ENCODE peak calls at places on chromosome 16, in nine cellular contexts. One of them, this sample, is unnamed.

GRCh38 chr16:77918792-77919707 is 103.3 kb upstream of the CLEC3A start:
- DNase-seq in prostate gland: no peak
- DNase-seq in stimulated activated CD8-positive, alpha-beta memory T cell treated with anti-CD3 and anti-CD28 coated beads, Interleukin-4, amount 100 ng/mL, for 24 hours: no peak
- DNase-seq in GM06990: no peak
- DNase-seq in IMR-90: peak
- DNase-seq in activated CD4-positive, alpha-beta memory T cell treated with anti-CD3 and anti-CD28 coated beads, Interleukin-2, amount 10 ng/mL, durations not matched to agents 7 days and 5 days: no peak
- DNase-seq in astrocyte of the cerebellum: peak
- DNase-seq in head of caudate nucleus: no peak
- DNase-seq in right lobe of liver: no peak
- DNase-seq in this sample: no peak

GRCh38 chr16:1216681-1217400 is 8.2 kb downstream of the TPSG1 start:
- DNase-seq in prostate gland: no peak
- DNase-seq in stimulated activated CD8-positive, alpha-beta memory T cell treated with anti-CD3 and anti-CD28 coated beads, Interleukin-4, amount 100 ng/mL, for 24 hours: no peak
- DNase-seq in GM06990: no peak
- DNase-seq in IMR-90: no peak
- DNase-seq in activated CD4-positive, alpha-beta memory T cell treated with anti-CD3 and anti-CD28 coated beads, Interleukin-2, amount 10 ng/mL, durations not matched to agents 7 days and 5 days: no peak
- DNase-seq in astrocyte of the cerebellum: no peak
- DNase-seq in head of caudate nucleus: peak
- DNase-seq in right lobe of liver: no peak
- DNase-seq in this sample: no peak

GRCh38 chr16:23464196-23464595 is 11.2 kb upstream of the COG7 start:
- DNase-seq in prostate gland: no peak
- DNase-seq in stimulated activated CD8-positive, alpha-beta memory T cell treated with anti-CD3 and anti-CD28 coated beads, Interleukin-4, amount 100 ng/mL, for 24 hours: no peak
- DNase-seq in GM06990: no peak
- DNase-seq in IMR-90: no peak
- DNase-seq in activated CD4-positive, alpha-beta memory T cell treated with anti-CD3 and anti-CD28 coated beads, Interleukin-2, amount 10 ng/mL, durations not matched to agents 7 days and 5 days: no peak
- DNase-seq in astrocyte of the cerebellum: no peak
- DNase-seq in head of caudate nucleus: no peak
- DNase-seq in right lobe of liver: no peak
- DNase-seq in this sample: no peak

GRCh38 chr16:87581867-87582220 is 20.5 kb upstream of the JPH3 start:
- DNase-seq in prostate gland: peak
- DNase-seq in stimulated activated CD8-positive, alpha-beta memory T cell treated with anti-CD3 and anti-CD28 coated beads, Interleukin-4, amount 100 ng/mL, for 24 hours: no peak
- DNase-seq in GM06990: no peak
- DNase-seq in IMR-90: peak
- DNase-seq in activated CD4-positive, alpha-beta memory T cell treated with anti-CD3 and anti-CD28 coated beads, Interleukin-2, amount 10 ng/mL, durations not matched to agents 7 days and 5 days: no peak
- DNase-seq in astrocyte of the cerebellum: peak
- DNase-seq in head of caudate nucleus: no peak
- DNase-seq in right lobe of liver: peak
- DNase-seq in this sample: no peak

GRCh38 chr16:24508614-24509013 is 30.8 kb upstream of the RBBP6 start:
- DNase-seq in prostate gland: no peak
- DNase-seq in stimulated activated CD8-positive, alpha-beta memory T cell treated with anti-CD3 and anti-CD28 coated beads, Interleukin-4, amount 100 ng/mL, for 24 hours: no peak
- DNase-seq in GM06990: no peak
- DNase-seq in IMR-90: peak
- DNase-seq in activated CD4-positive, alpha-beta memory T cell treated with anti-CD3 and anti-CD28 coated beads, Interleukin-2, amount 10 ng/mL, durations not matched to agents 7 days and 5 days: no peak
- DNase-seq in astrocyte of the cerebellum: no peak
- DNase-seq in head of caudate nucleus: no peak
- DNase-seq in right lobe of liver: no peak
- DNase-seq in this sample: no peak

GRCh38 chr16:56451753-56452689 is 667 bp downstream of the OGFOD1 start:
- DNase-seq in prostate gland: peak
- DNase-seq in stimulated activated CD8-positive, alpha-beta memory T cell treated with anti-CD3 and anti-CD28 coated beads, Interleukin-4, amount 100 ng/mL, for 24 hours: peak
- DNase-seq in GM06990: no peak
- DNase-seq in IMR-90: peak
- DNase-seq in activated CD4-positive, alpha-beta memory T cell treated with anti-CD3 and anti-CD28 coated beads, Interleukin-2, amount 10 ng/mL, durations not matched to agents 7 days and 5 days: peak
- DNase-seq in astrocyte of the cerebellum: no peak
- DNase-seq in head of caudate nucleus: no peak
- DNase-seq in right lobe of liver: peak
- DNase-seq in this sample: peak

GRCh38 chr16:89050868-89051311 is 42.8 kb upstream of the ACSF3 start:
- DNase-seq in prostate gland: no peak
- DNase-seq in stimulated activated CD8-positive, alpha-beta memory T cell treated with anti-CD3 and anti-CD28 coated beads, Interleukin-4, amount 100 ng/mL, for 24 hours: no peak
- DNase-seq in GM06990: no peak
- DNase-seq in IMR-90: no peak
- DNase-seq in activated CD4-positive, alpha-beta memory T cell treated with anti-CD3 and anti-CD28 coated beads, Interleukin-2, amount 10 ng/mL, durations not matched to agents 7 days and 5 days: no peak
- DNase-seq in astrocyte of the cerebellum: no peak
- DNase-seq in head of caudate nucleus: no peak
- DNase-seq in right lobe of liver: no peak
- DNase-seq in this sample: no peak

GRCh38 chr16:87951550-87952538 is 610 bp downstream of the BANP start:
- DNase-seq in prostate gland: no peak
- DNase-seq in stimulated activated CD8-positive, alpha-beta memory T cell treated with anti-CD3 and anti-CD28 coated beads, Interleukin-4, amount 100 ng/mL, for 24 hours: no peak
- DNase-seq in GM06990: peak
- DNase-seq in IMR-90: no peak
- DNase-seq in activated CD4-positive, alpha-beta memory T cell treated with anti-CD3 and anti-CD28 coated beads, Interleukin-2, amount 10 ng/mL, durations not matched to agents 7 days and 5 days: no peak
- DNase-seq in astrocyte of the cerebellum: no peak
- DNase-seq in head of caudate nucleus: peak
- DNase-seq in right lobe of liver: peak
- DNase-seq in this sample: peak

GRCh38 chr16:59330030-59330670 is 596.0 kb upstream of the GOT2 start:
- DNase-seq in prostate gland: no peak
- DNase-seq in stimulated activated CD8-positive, alpha-beta memory T cell treated with anti-CD3 and anti-CD28 coated beads, Interleukin-4, amount 100 ng/mL, for 24 hours: no peak
- DNase-seq in GM06990: no peak
- DNase-seq in IMR-90: peak
- DNase-seq in activated CD4-positive, alpha-beta memory T cell treated with anti-CD3 and anti-CD28 coated beads, Interleukin-2, amount 10 ng/mL, durations not matched to agents 7 days and 5 days: no peak
- DNase-seq in astrocyte of the cerebellum: no peak
- DNase-seq in head of caudate nucleus: no peak
- DNase-seq in right lobe of liver: no peak
- DNase-seq in this sample: no peak